ENCODE peak calls at places on chromosomes 12 and 14, in seven cellular contexts. Y is HCT116, I is SK-N-SH, F is suprapubic skin, J is K562, V is stomach, P is endothelial cell of umbilical vein. X is an unnamed sample. For H3K4me1, the result is how much of the 10 kb centered on the place peaks cover.

GRCh38 chr14:54200726-54201125 is 196.1 kb upstream of the CDKN3 start:
- DNase-seq in Y (no peak), I (no peak), F (no peak), J (no peak), V (no peak), P (no peak), X (no peak)

GRCh38 chr12:52020539-52021336 is 14.0 kb downstream of the TAMALIN start:
- DNase-seq in Y (no peak), I (peak), F (peak), J (peak), V (peak), P (peak), X (peak)

GRCh38 chr12:1104088-1104800 is 113.2 kb downstream of the ERC1 start:
- DNase-seq in Y (no peak), I (no peak), F (no peak), J (no peak), V (no peak), P (no peak), X (no peak)

GRCh38 chr14:102338724-102339123 is 19.2 kb downstream of the ZNF839 start:
- DNase-seq in Y (no peak), I (no peak), F (no peak), J (no peak), V (no peak), P (no peak), X (no peak)

GRCh38 chr12:32163596-32163995 is 56.9 kb downstream of the BICD1 start:
- DNase-seq in Y (no peak), I (no peak), F (no peak), J (no peak), V (no peak), P (peak), X (no peak)

GRCh38 chr12:59803735-59804134 is 207.9 kb downstream of the SLC16A7 start:
- DNase-seq in Y (no peak), I (no peak), F (no peak), J (no peak), V (no peak), P (no peak), X (no peak)

GRCh38 chr12:97557116-97557515 is 94.5 kb downstream of the RMST start:
- DNase-seq in Y (no peak), I (no peak), F (no peak), J (no peak), V (no peak), P (peak), X (no peak)

GRCh38 chr12:62834971-62835547 is 99.9 kb downstream of the PPM1H start:
- DNase-seq in Y (peak), I (no peak), F (no peak), J (no peak), V (no peak), P (no peak), X (no peak)

GRCh38 chr12:72133497-72134055 is 138.6 kb upstream of the TRHDE start:
- DNase-seq in Y (no peak), I (no peak), F (no peak), J (no peak), V (no peak), P (no peak), X (no peak)

GRCh38 chr14:59424707-59425106 is 40.5 kb downstream of the GPR135 start:
- DNase-seq in Y (no peak), I (no peak), F (no peak), J (no peak), V (no peak), P (no peak), X (peak)

GRCh38 chr12:12777056-12777455 is 8.4 kb upstream of the APOLD1 start:
- DNase-seq in Y (no peak), I (no peak), F (no peak), J (no peak), V (no peak), P (no peak), X (no peak)

GRCh38 chr12:114681149-114681849 is 2.7 kb downstream of the TBX3 start:
- DNase-seq in Y (no peak), I (no peak), F (no peak), J (no peak), V (no peak), P (no peak), X (no peak)

GRCh38 chr12:106907411-106907810 is 48.3 kb upstream of the TMEM263 start:
- DNase-seq in Y (no peak), I (no peak), F (no peak), J (no peak), V (no peak), P (no peak), X (no peak)

GRCh38 chr14:96037891-96038557 is 1.1 kb upstream of the C14orf132 start:
- DNase-seq in Y (peak), I (peak), F (peak), J (no peak), V (peak), P (no peak), X (peak)

GRCh38 chr12:46831335-46832083 is 5.7 kb upstream of the SLC38A4 start:
- DNase-seq in Y (no peak), I (peak), F (peak), J (no peak), V (peak), P (no peak), X (no peak)

GRCh38 chr12:89525002-89525823 is 617 bp upstream of the GALNT4 start:
- DNase-seq in Y (no peak), I (peak), F (peak), J (peak), V (peak), P (peak), X (peak)

GRCh38 chr12:2650261-2651060 is 144.3 kb upstream of the FKBP4 start:
- DNase-seq in Y (no peak), I (no peak), F (no peak), J (no peak), V (no peak), P (no peak), X (peak)

GRCh38 chr12:52148541-52149181 is 43.2 kb downstream of the KRT80 start:
- DNase-seq in Y (peak), I (no peak), F (no peak), J (no peak), V (peak), P (no peak), X (peak)

GRCh38 chr14:94538070-94538740 is 23.0 kb upstream of the SERPINA4 start:
- DNase-seq in Y (no peak), I (no peak), F (no peak), J (no peak), V (no peak), P (no peak), X (no peak)

GRCh38 chr12:17304503-17305347 is 698.8 kb upstream of the LMO3 start:
- DNase-seq in Y (no peak), I (no peak), F (no peak), J (no peak), V (no peak), P (no peak), X (no peak)

GRCh38 chr14:95096476-95096875 is 60.9 kb downstream of the DICER1 start:
- DNase-seq in Y (no peak), I (no peak), F (no peak), J (no peak), V (no peak), P (no peak), X (no peak)

GRCh38 chr12:9588749-9589148 is 19.0 kb downstream of the KLRB1 start:
- DNase-seq in Y (no peak), I (peak), F (no peak), J (no peak), V (no peak), P (peak), X (no peak)

GRCh38 chr12:52975204-52975603 is 26.3 kb downstream of the KRT18 start:
- DNase-seq in Y (no peak), I (no peak), F (no peak), J (peak), V (no peak), P (no peak), X (no peak)

GRCh38 chr12:131111446-131111845 is 157.7 kb downstream of the ADGRD1 start:
- DNase-seq in Y (no peak), I (no peak), F (no peak), J (no peak), V (no peak), P (no peak), X (no peak)

GRCh38 chr12:131105736-131106356 is 152.1 kb downstream of the ADGRD1 start:
- DNase-seq in Y (no peak), I (no peak), F (peak), J (no peak), V (no peak), P (no peak), X (no peak)

GRCh38 chr12:131106542-131106941 is 152.8 kb downstream of the ADGRD1 start:
- DNase-seq in Y (no peak), I (no peak), F (peak), J (no peak), V (no peak), P (no peak), X (peak)

GRCh38 chr12:131105351-131105735 is 151.6 kb downstream of the ADGRD1 start:
- DNase-seq in Y (no peak), I (no peak), F (no peak), J (no peak), V (no peak), P (no peak), X (peak)

GRCh38 chr12:131108171-131108955 is 154.7 kb downstream of the ADGRD1 start:
- DNase-seq in Y (no peak), I (no peak), F (peak), J (peak), V (no peak), P (no peak), X (peak)
- H3K4me1 ChIP-seq in Y (under half), I (under half), F (under half), J (under half), V (under half), P (under half), X (under half)

DNA sequence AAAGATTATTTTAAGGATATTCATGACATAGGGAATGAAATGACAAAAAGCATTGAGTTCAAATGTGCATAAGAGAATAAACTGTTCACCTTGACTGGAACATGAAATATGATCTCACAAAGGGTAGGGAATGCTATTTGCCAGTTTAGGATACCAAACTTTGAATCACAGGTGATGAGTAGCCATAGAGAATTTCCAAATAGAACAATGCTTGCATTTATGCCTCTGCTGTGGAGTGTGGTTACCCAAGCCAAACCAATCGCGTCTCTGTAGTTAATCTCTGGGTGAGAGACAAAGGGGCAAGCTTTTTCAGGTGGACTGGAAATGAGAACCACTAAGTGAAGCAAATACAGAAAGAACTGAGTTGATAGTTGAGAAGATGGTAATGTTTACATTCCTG is 371.1 kb upstream of the RPL10L start:
- DNase-seq in Y (no peak), I (no peak), F (no peak), J (no peak), V (no peak), P (no peak), X (no peak)
- H3K27ac ChIP-seq in Y (no peak), I (no peak), F (no peak), J (no peak), V (no peak), P (no peak), X (no peak)

DNA sequence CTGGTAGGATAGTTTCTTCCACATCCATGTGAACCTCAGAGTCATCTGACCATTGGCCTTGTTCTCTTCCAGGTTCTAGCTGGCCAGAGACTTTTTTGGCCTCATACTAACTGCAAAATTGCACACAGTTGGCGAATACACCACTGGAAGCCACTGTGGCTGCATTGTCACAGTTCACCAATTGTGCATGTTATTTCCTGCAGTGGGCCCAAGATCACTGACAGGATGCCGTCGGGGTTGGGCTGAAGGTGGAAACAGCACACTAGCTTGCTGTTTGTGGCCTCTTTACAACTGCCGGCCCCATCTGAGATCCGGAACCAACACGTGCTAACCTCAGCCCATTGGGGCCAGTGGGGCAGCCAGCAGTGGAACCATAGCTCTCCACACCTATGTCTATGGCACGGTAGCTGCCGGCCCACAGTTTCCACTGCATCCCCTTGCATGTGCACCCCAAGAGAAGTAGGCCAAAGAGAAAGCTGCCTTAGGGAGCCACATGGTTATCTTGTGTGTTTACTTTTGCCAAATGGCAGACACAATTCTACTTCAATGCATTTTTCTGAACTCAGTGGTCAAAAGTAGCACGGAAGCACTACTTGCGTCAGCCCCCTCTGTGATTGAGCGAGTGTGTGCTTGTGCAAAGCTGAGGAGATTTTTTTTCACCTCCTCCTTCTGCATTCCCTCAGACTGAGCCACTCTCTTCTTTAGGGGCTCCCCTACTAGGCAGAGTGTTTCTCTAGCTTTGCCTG is 464.0 kb downstream of the RAD51B start:
- DNase-seq in Y (no peak), I (no peak), F (peak), J (no peak), V (no peak), P (no peak), X (no peak)
- TF ChIP-seq POLR2AphosphoS5 in Y (no peak), I (no peak), F (no peak), J (no peak), V (no peak), P (no peak), X (no peak)

GRCh38 chr14:91394105-91395081 is 23.2 kb downstream of the CCDC88C start:
- DNase-seq in Y (no peak), I (no peak), F (no peak), J (no peak), V (no peak), P (no peak), X (no peak)
- H3K4me1 ChIP-seq in Y (under half), I (under half), F (half or more), J (under half), V (under half), P (under half), X (under half)

X was measured in sigmoid colon.